ENCODE peak calls at places on chromosomes 1 and 21, in four cellular contexts. J is activated T-helper 1 cell treated with Interleukin-2 at 50 U/mL for 16 hours, T is colonic mucosa, W is NT2/D1. R is an unnamed sample.

GRCh38 chr1:13948851-13949490 is 249.0 kb downstream of the PRDM2 start:
- DNase-seq in J (no peak), T (no peak), W (no peak), R (no peak)

GRCh38 chr1:89425056-89425455 is 61.2 kb downstream of the GBP6 start:
- DNase-seq in J (no peak), T (no peak), W (no peak), R (no peak)

GRCh38 chr1:119960501-119960900 is 64.2 kb upstream of the ADAM30 start:
- DNase-seq in J (no peak), T (no peak), W (no peak), R (no peak)

GRCh38 chr1:35369922-35370671 is 101.6 kb downstream of the ZMYM4 start:
- DNase-seq in J (no peak), T (peak), W (no peak), R (no peak)

GRCh38 chr1:31760901-31761470 is 3.2 kb downstream of the ADGRB2 start:
- DNase-seq in J (peak), T (peak), W (peak), R (no peak)

GRCh38 chr1:227729881-227730629 is 5.0 kb downstream of the JMJD4 start:
- DNase-seq in J (no peak), T (peak), W (peak), R (peak)

GRCh38 chr1:8664887-8665286 is 152.6 kb downstream of the RERE start:
- DNase-seq in J (no peak), T (no peak), W (no peak), R (peak)

GRCh38 chr1:37038079-37038702 is 3.9 kb upstream of the GRIK3 start:
- DNase-seq in J (no peak), T (no peak), W (no peak), R (no peak)

GRCh38 chr1:61638296-61638695 is 86.6 kb downstream of the TM2D1 start:
- DNase-seq in J (no peak), T (no peak), W (no peak), R (no peak)

GRCh38 chr21:38289697-38290096 is 32.9 kb downstream of the KCNJ15 start:
- DNase-seq in J (no peak), T (no peak), W (no peak), R (no peak)

GRCh38 chr1:9589144-9589718 is 520 bp downstream of the TMEM201 start:
- DNase-seq in J (peak), T (peak), W (no peak), R (peak)

GRCh38 chr1:68196676-68197075 is 35.6 kb downstream of the WLS start:
- DNase-seq in J (no peak), T (no peak), W (no peak), R (no peak)

GRCh38 chr1:223142795-223143759 is at the start of gene TLR5:
- DNase-seq in J (peak), T (peak), W (peak), R (peak)

GRCh38 chr1:207084701-207085180 is 3.9 kb upstream of the C4BPB start:
- DNase-seq in J (peak), T (peak), W (peak), R (peak)

GRCh38 chr21:45363921-45364463 is 41.0 kb upstream of the COL18A1 start:
- DNase-seq in J (no peak), T (peak), W (no peak), R (peak)

GRCh38 chr1:78081980-78082860 is 36.5 kb downstream of the GIPC2 start:
- DNase-seq in J (no peak), T (no peak), W (no peak), R (no peak)

GRCh38 chr1:171814692-171815091 is 26.6 kb upstream of the DNM3 start:
- DNase-seq in J (no peak), T (no peak), W (no peak), R (no peak)

GRCh38 chr1:195294911-195295310 is 1313.3 kb downstream of the KCNT2 start:
- DNase-seq in J (no peak), T (no peak), W (no peak), R (no peak)

GRCh38 chr1:2230781-2231666 is 2.9 kb downstream of the SKI start:
- DNase-seq in J (peak), T (peak), W (no peak), R (peak)

GRCh38 chr1:107510347-107510746 is 369.5 kb downstream of the NTNG1 start:
- DNase-seq in J (no peak), T (no peak), W (no peak), R (no peak)

GRCh38 chr1:154608522-154609294 is 722 bp upstream of the ADAR start:
- DNase-seq in J (no peak), T (peak), W (peak), R (peak)

GRCh38 chr21:45867041-45867630 is 114.4 kb upstream of the COL6A1 start:
- DNase-seq in J (no peak), T (no peak), W (no peak), R (no peak)

GRCh38 chr1:111517464-111518225 is 14.2 kb upstream of the ADORA3 start:
- DNase-seq in J (no peak), T (no peak), W (no peak), R (no peak)

GRCh38 chr1:100902365-100902764 is 6.5 kb downstream of the SLC30A7 start:
- DNase-seq in J (no peak), T (no peak), W (no peak), R (no peak)

GRCh38 chr1:47804127-47804526 is 193.1 kb downstream of the TRABD2B start:
- DNase-seq in J (no peak), T (no peak), W (no peak), R (no peak)

GRCh38 chr1:212860713-212861581 is 2.9 kb downstream of the FLVCR1 start:
- DNase-seq in J (no peak), T (no peak), W (peak), R (peak)

GRCh38 chr1:203353486-203353885 is 2.6 kb upstream of the FMOD start:
- DNase-seq in J (no peak), T (no peak), W (no peak), R (no peak)

GRCh38 chr1:161199506-161200119 is 759 bp upstream of the ADAMTS4 start:
- DNase-seq in J (no peak), T (no peak), W (no peak), R (no peak)

GRCh38 chr1:89918794-89919155 is 76.1 kb upstream of the ZNF326 start:
- DNase-seq in J (no peak), T (no peak), W (no peak), R (no peak)

GRCh38 chr1:51524817-51525216 is 5.8 kb upstream of the EPS15 start:
- DNase-seq in J (no peak), T (no peak), W (no peak), R (no peak)

GRCh38 chr21:42123509-42123908 is 52.4 kb downstream of the UMODL1 start:
- DNase-seq in J (no peak), T (no peak), W (no peak), R (no peak)

GRCh38 chr1:212752934-212753497 is 38.6 kb downstream of the NSL1 start:
- DNase-seq in J (no peak), T (no peak), W (no peak), R (no peak)

GRCh38 chr1:107972367-107972766 is 7.4 kb upstream of the VAV3 start:
- DNase-seq in J (no peak), T (no peak), W (no peak), R (no peak)

GRCh38 chr1:30955448-30956015 is 47.0 kb upstream of the SDC3 start:
- DNase-seq in J (no peak), T (no peak), W (no peak), R (no peak)

GRCh38 chr1:53295746-53296722 is 31.8 kb downstream of the LRP8 start:
- DNase-seq in J (no peak), T (peak), W (no peak), R (no peak)

GRCh38 chr1:6775644-6776043 is 9.6 kb upstream of the CAMTA1 start:
- DNase-seq in J (no peak), T (no peak), W (no peak), R (no peak)

GRCh38 chr1:100512803-100513352 is 25.1 kb upstream of the GPR88 start:
- DNase-seq in J (no peak), T (no peak), W (no peak), R (no peak)

GRCh38 chr1:74693473-74693872 is 19.9 kb upstream of the ERICH3 start:
- DNase-seq in J (no peak), T (no peak), W (no peak), R (no peak)

GRCh38 chr1:175155473-175155856 is 37.1 kb downstream of the KIAA0040 start:
- DNase-seq in J (no peak), T (no peak), W (no peak), R (no peak)

R was measured in erythroblast.